ENCODE peak calls at places on chromosome 12, in ten cellular contexts. C is body of pancreas; O is epithelial cell of proximal tubule; Z is progenitor cell of endocrine pancreas; L is neural progenitor cell; E is SHP77; N is NCI-H510A treated with DMSO at 0.1 percent for 48 hours; M is NCI-H2107; D is CD8-positive, alpha-beta memory T cell; V is activated CD4-positive, alpha-beta T cell treated with anti-CD3 and anti-CD28 coated beads, Interleukin-2, amount 10 ng/mL, durations not matched to agents 24 days and 14 days. J is an unnamed sample.

GRCh38 chr12:49827351-49828099 is 688 bp downstream of the NCKAP5L start:
- DNase-seq in C (peak), O (no peak), Z (peak), L (peak), E (peak), N (peak), M (no peak), D (peak), V (peak), J (peak)

GRCh38 chr12:632102-632696 is 31.0 kb downstream of the NINJ2 start:
- DNase-seq in C (peak), O (peak), Z (peak), L (peak), E (no peak), N (peak), M (no peak), D (no peak), V (peak), J (peak)

GRCh38 chr12:94277426-94278000 is 129.1 kb downstream of the PLXNC1 start:
- DNase-seq in C (no peak), O (no peak), Z (no peak), L (no peak), E (no peak), N (no peak), M (no peak), D (no peak), V (no peak), J (no peak)

GRCh38 chr12:1837541-1838206 is 17.3 kb downstream of the LRTM2 start:
- DNase-seq in C (no peak), O (no peak), Z (no peak), L (no peak), E (no peak), N (no peak), M (no peak), D (no peak), V (no peak), J (no peak)

GRCh38 chr12:29131539-29131938 is 17.5 kb upstream of the FAR2 start:
- DNase-seq in C (no peak), O (no peak), Z (no peak), L (no peak), E (no peak), N (no peak), M (no peak), D (no peak), V (no peak), J (no peak)

GRCh38 chr12:26239508-26240328 is 44.3 kb downstream of the SSPN start:
- DNase-seq in C (peak), O (peak), Z (no peak), L (no peak), E (no peak), N (no peak), M (no peak), D (no peak), V (no peak), J (peak)

GRCh38 chr12:112782921-112783320 is 8.6 kb upstream of the RPH3A start:
- DNase-seq in C (no peak), O (no peak), Z (no peak), L (no peak), E (no peak), N (no peak), M (no peak), D (no peak), V (no peak), J (no peak)

GRCh38 chr12:112107728-112108447 is 695 bp downstream of the NAA25 start:
- DNase-seq in C (peak), O (no peak), Z (no peak), L (peak), E (peak), N (no peak), M (no peak), D (peak), V (peak), J (no peak)

GRCh38 chr12:80313184-80313583 is 130.9 kb upstream of the PTPRQ start:
- DNase-seq in C (no peak), O (no peak), Z (no peak), L (no peak), E (no peak), N (peak), M (no peak), D (no peak), V (no peak), J (no peak)

GRCh38 chr12:78600541-78600940 is 264.0 kb upstream of the SYT1 start:
- DNase-seq in C (no peak), O (no peak), Z (no peak), L (no peak), E (no peak), N (no peak), M (no peak), D (no peak), V (no peak), J (no peak)

GRCh38 chr12:102526701-102527100 is 46.3 kb upstream of the IGF1 start:
- DNase-seq in C (no peak), O (no peak), Z (no peak), L (no peak), E (no peak), N (no peak), M (no peak), D (no peak), V (no peak), J (no peak)

GRCh38 chr12:93453633-93454032 is 11.9 kb upstream of the UBE2N start:
- DNase-seq in C (no peak), O (peak), Z (no peak), L (peak), E (no peak), N (no peak), M (no peak), D (no peak), V (no peak), J (no peak)

GRCh38 chr12:55702861-55703260 is 4.8 kb downstream of the ITGA7 start:
- DNase-seq in C (no peak), O (no peak), Z (no peak), L (no peak), E (no peak), N (no peak), M (no peak), D (no peak), V (no peak), J (no peak)

GRCh38 chr12:6532927-6533652 is 1.2 kb upstream of the GAPDH start:
- DNase-seq in C (peak), O (no peak), Z (peak), L (peak), E (peak), N (peak), M (peak), D (no peak), V (peak), J (peak)

GRCh38 chr12:101566318-101566717 is 28.5 kb upstream of the MYBPC1 start:
- DNase-seq in C (no peak), O (no peak), Z (no peak), L (peak), E (no peak), N (no peak), M (no peak), D (no peak), V (no peak), J (no peak)

J was measured in prostate gland.